ENCODE peak calls at places on chromosomes 4 and X, in eight cellular contexts. X is activated CD4-positive, alpha-beta T cell treated with anti-CD3 and anti-CD28 coated beads, Interleukin-2, amount 50 U/mL, for 4 hours; U is ELF-1; A is heart right ventricle; D is amygdala; H is GM20000; R is GM10248; B is fibroblast of lung. E is an unnamed sample.

GRCh38 chr4:67697860-67698655 is 2.9 kb downstream of the UBA6 start:
- DNase-seq in A (no peak), B (no peak), X (no peak), H (no peak), U (no peak), D (no peak), R (no peak), E (no peak)

GRCh38 chr4:1337951-1338751 is 8.9 kb upstream of the UVSSA start:
- DNase-seq in U (no peak), B (no peak), H (no peak), A (no peak), D (no peak), R (no peak), X (no peak), E (no peak)

GRCh38 chr4:109323348-109323747 is 20.9 kb upstream of the COL25A1 start:
- DNase-seq in U (no peak), H (no peak), B (no peak), A (no peak), X (no peak), R (no peak), D (no peak), E (no peak)

GRCh38 chrX:96181571-96181970 is 503.1 kb upstream of the DIAPH2 start:
- DNase-seq in R (no peak), H (no peak), D (no peak), A (no peak), U (no peak), X (no peak), B (no peak), E (no peak)

GRCh38 chr4:47239649-47240048 is 208.3 kb downstream of the GABRB1 start:
- DNase-seq in A (no peak), H (no peak), D (no peak), U (no peak), R (no peak), X (no peak), B (no peak), E (no peak)

GRCh38 chrX:136130931-136131843 is 16.1 kb upstream of the FHL1 start:
- DNase-seq in U (no peak), R (no peak), X (no peak), H (no peak), D (no peak), B (peak; percentile 80), A (no peak), E (peak; percentile 41)

GRCh38 chr4:76752911-76753494 is 144.9 kb downstream of the SOWAHB start:
- DNase-seq in B (peak; percentile 100), U (no peak), H (no peak), A (no peak), R (no peak), D (peak; percentile 12), X (no peak), E (no peak)

GRCh38 chr4:142818009-142818408 is 28.1 kb downstream of the INPP4B start:
- DNase-seq in B (peak; percentile 40), H (no peak), A (no peak), U (no peak), R (no peak), X (no peak), D (no peak), E (no peak)

GRCh38 chrX:338836-339400 is 20.3 kb upstream of the GTPBP6 start:
- DNase-seq in X (no peak), U (no peak), A (no peak), B (no peak), D (no peak), H (no peak), R (no peak), E (no peak)

GRCh38 chr4:89868999-89869589 is 25.6 kb upstream of the MMRN1 start:
- DNase-seq in A (no peak), U (no peak), H (no peak), X (no peak), D (no peak), R (no peak), B (peak; percentile 43), E (no peak)

GRCh38 chr4:84493092-84493850 is 5.8 kb downstream of the NKX6-1 start:
- DNase-seq in B (peak; percentile 34), A (no peak), H (no peak), X (no peak), R (no peak), D (no peak), U (peak; percentile 71), E (peak; percentile 15)

GRCh38 chr4:97984545-97985131 is 158.6 kb downstream of the STPG2 start:
- DNase-seq in X (no peak), H (no peak), A (no peak), R (no peak), D (no peak), B (no peak), U (peak; percentile 3), E (peak; percentile 12)

GRCh38 chr4:114272226-114272625 is 292.8 kb upstream of the ARSJ start:
- DNase-seq in H (no peak), X (no peak), B (peak; percentile 98), R (no peak), D (no peak), U (no peak), A (no peak), E (no peak)

GRCh38 chr4:81165853-81166430 is 49.1 kb downstream of the PRKG2 start:
- DNase-seq in B (peak; percentile 22), D (no peak), R (no peak), A (no peak), H (no peak), U (no peak), X (no peak), E (no peak)

GRCh38 chrX:14003028-14003427 is 26.7 kb downstream of the GEMIN8 start:
- DNase-seq in U (no peak), H (no peak), B (no peak), A (no peak), D (no peak), R (no peak), X (no peak), E (no peak)

GRCh38 chr4:152165146-152165545 is 370.7 kb downstream of the FBXW7 start:
- DNase-seq in U (no peak), D (no peak), X (no peak), B (no peak), A (no peak), H (no peak), R (no peak), E (no peak)

GRCh38 chr4:169031392-169031791 is 21.3 kb upstream of the CBR4 start:
- DNase-seq in D (no peak), A (no peak), B (no peak), X (no peak), R (no peak), H (no peak), U (no peak), E (no peak)

GRCh38 chr4:41189669-41190068 is 24.7 kb downstream of the APBB2 start:
- DNase-seq in B (no peak), U (no peak), D (no peak), X (no peak), A (no peak), H (no peak), R (no peak), E (peak; percentile 35)

GRCh38 chrX:15056044-15056443 is 182.8 kb downstream of the MOSPD2 start:
- DNase-seq in D (no peak), U (no peak), B (no peak), H (no peak), A (no peak), R (no peak), X (no peak), E (no peak)

GRCh38 chr4:42824278-42824977 is 68.1 kb upstream of the GRXCR1 start:
- DNase-seq in U (no peak), A (no peak), B (no peak), D (no peak), R (no peak), H (no peak), X (no peak), E (no peak)

GRCh38 chr4:11424000-11424399 is 4.7 kb downstream of the HS3ST1 start:
- DNase-seq in D (no peak), R (peak; percentile 58), A (no peak), H (peak; percentile 67), X (no peak), U (peak; percentile 52), B (peak; percentile 25), E (peak; percentile 37)

GRCh38 chr4:31362756-31363155 is 642.6 kb downstream of the PCDH7 start:
- DNase-seq in U (no peak), R (no peak), D (no peak), A (no peak), X (no peak), H (no peak), B (peak; percentile 34), E (no peak)

GRCh38 chr4:72432282-72432681 is 136.7 kb downstream of the ADAMTS3 start:
- DNase-seq in A (no peak), U (no peak), R (no peak), H (no peak), X (no peak), B (no peak), D (no peak), E (no peak)

GRCh38 chrX:63503541-63503940 is 152.4 kb upstream of the SPIN4 start:
- DNase-seq in H (no peak), D (no peak), R (no peak), U (peak; percentile 86), X (no peak), A (no peak), B (no peak), E (no peak)

GRCh38 chr4:159015862-159016261 is 87.0 kb upstream of the RAPGEF2 start:
- DNase-seq in X (no peak), A (no peak), U (no peak), H (no peak), D (no peak), B (peak; percentile 57), R (no peak), E (no peak)

GRCh38 chrX:20267924-20268701 is 1.4 kb upstream of the RPS6KA3 start:
- DNase-seq in X (peak; percentile 17), D (peak; percentile 13), A (peak; percentile 58), R (peak; percentile 35), U (peak; percentile 80), B (peak; percentile 43), H (peak; percentile 22), E (peak; percentile 9)

GRCh38 chrX:427812-428725 is 41.4 kb upstream of the PPP2R3B start:
- DNase-seq in R (no peak), H (no peak), X (no peak), B (peak; percentile 12), U (peak; percentile 67), D (no peak), A (no peak), E (peak; percentile 58)

GRCh38 chr4:168631241-168632151 is 134.6 kb downstream of the PALLD start:
- DNase-seq in R (no peak), D (peak; percentile 7), U (peak; percentile 93), H (peak; percentile 14), A (peak; percentile 75), B (peak; percentile 54), X (no peak), E (peak; percentile 3)

GRCh38 chr4:86594559-86595425 is 677 bp downstream of the PTPN13 start:
- DNase-seq in X (peak; percentile 0), D (peak; percentile 66), R (peak; percentile 45), B (peak; percentile 86), U (peak; percentile 64), H (peak; percentile 38), A (peak; percentile 45), E (peak; percentile 7)

GRCh38 chr4:109631709-109632108 is 71.5 kb downstream of the CASP6 start:
- DNase-seq in H (no peak), X (no peak), U (peak; percentile 77), D (no peak), B (peak; percentile 61), R (no peak), A (peak; percentile 13), E (no peak)

E was measured in RPMI8226.